ENCODE peak calls at places on chromosomes 3 and 15, in seven cellular contexts. One of them, this sample, is unnamed.

GRCh38 chr3:156997351-156997750 is 162.6 kb downstream of the CCNL1 start:
- DNase-seq in A549: no peak
- DNase-seq in transverse colon: no peak
- DNase-seq in thyroid gland: no peak
- DNase-seq in lower leg skin: no peak
- DNase-seq in HCT116: no peak
- DNase-seq in endothelial cell of umbilical vein: no peak
- DNase-seq in this sample: no peak

GRCh38 chr3:141242035-141242721 is 10.6 kb downstream of the PXYLP1 start:
- DNase-seq in A549: no peak
- DNase-seq in transverse colon: no peak
- DNase-seq in thyroid gland: no peak
- DNase-seq in lower leg skin: peak
- DNase-seq in HCT116: no peak
- DNase-seq in endothelial cell of umbilical vein: no peak
- DNase-seq in this sample: no peak

GRCh38 chr15:42059661-42060476 is 34.5 kb downstream of the PLA2G4D start:
- DNase-seq in A549: peak
- DNase-seq in transverse colon: peak
- DNase-seq in thyroid gland: peak
- DNase-seq in lower leg skin: peak
- DNase-seq in HCT116: no peak
- DNase-seq in endothelial cell of umbilical vein: peak
- DNase-seq in this sample: peak

GRCh38 chr3:127404614-127405598 is 117.1 kb upstream of the PRR20G start:
- DNase-seq in A549: no peak
- DNase-seq in transverse colon: no peak
- DNase-seq in thyroid gland: peak
- DNase-seq in lower leg skin: peak
- DNase-seq in HCT116: no peak
- DNase-seq in endothelial cell of umbilical vein: no peak
- DNase-seq in this sample: no peak

GRCh38 chr3:61914277-61914676 is 352.9 kb downstream of the PTPRG start:
- DNase-seq in A549: no peak
- DNase-seq in transverse colon: no peak
- DNase-seq in thyroid gland: no peak
- DNase-seq in lower leg skin: no peak
- DNase-seq in HCT116: no peak
- DNase-seq in endothelial cell of umbilical vein: no peak
- DNase-seq in this sample: no peak

GRCh38 chr3:43181202-43181910 is 75.5 kb upstream of the POMGNT2 start:
- DNase-seq in A549: no peak
- DNase-seq in transverse colon: peak
- DNase-seq in thyroid gland: no peak
- DNase-seq in lower leg skin: no peak
- DNase-seq in HCT116: no peak
- DNase-seq in endothelial cell of umbilical vein: no peak
- DNase-seq in this sample: no peak

GRCh38 chr3:172189987-172190603 is 150.7 kb downstream of the FNDC3B start:
- DNase-seq in A549: no peak
- DNase-seq in transverse colon: no peak
- DNase-seq in thyroid gland: no peak
- DNase-seq in lower leg skin: no peak
- DNase-seq in HCT116: no peak
- DNase-seq in endothelial cell of umbilical vein: no peak
- DNase-seq in this sample: no peak

GRCh38 chr3:192570315-192570714 is 157.0 kb downstream of the FGF12 start:
- DNase-seq in A549: no peak
- DNase-seq in transverse colon: no peak
- DNase-seq in thyroid gland: no peak
- DNase-seq in lower leg skin: no peak
- DNase-seq in HCT116: no peak
- DNase-seq in endothelial cell of umbilical vein: no peak
- DNase-seq in this sample: no peak

GRCh38 chr3:108071394-108071793 is 19.4 kb downstream of the CD47 start:
- DNase-seq in A549: no peak
- DNase-seq in transverse colon: no peak
- DNase-seq in thyroid gland: no peak
- DNase-seq in lower leg skin: no peak
- DNase-seq in HCT116: no peak
- DNase-seq in endothelial cell of umbilical vein: no peak
- DNase-seq in this sample: no peak

GRCh38 chr15:48862705-48863104 is 15.2 kb upstream of the EID1 start:
- DNase-seq in A549: no peak
- DNase-seq in transverse colon: no peak
- DNase-seq in thyroid gland: no peak
- DNase-seq in lower leg skin: no peak
- DNase-seq in HCT116: no peak
- DNase-seq in endothelial cell of umbilical vein: no peak
- DNase-seq in this sample: no peak

GRCh38 chr3:107545680-107546120 is 22.9 kb downstream of the BBX start:
- DNase-seq in A549: no peak
- DNase-seq in transverse colon: no peak
- DNase-seq in thyroid gland: no peak
- DNase-seq in lower leg skin: no peak
- DNase-seq in HCT116: no peak
- DNase-seq in endothelial cell of umbilical vein: no peak
- DNase-seq in this sample: no peak

GRCh38 chr3:17239417-17239816 is 354.7 kb downstream of the PLCL2 start:
- DNase-seq in A549: no peak
- DNase-seq in transverse colon: no peak
- DNase-seq in thyroid gland: no peak
- DNase-seq in lower leg skin: no peak
- DNase-seq in HCT116: no peak
- DNase-seq in endothelial cell of umbilical vein: no peak
- DNase-seq in this sample: no peak

GRCh38 chr3:194007598-194008337 is 128.2 kb upstream of the HES1 start:
- DNase-seq in A549: no peak
- DNase-seq in transverse colon: no peak
- DNase-seq in thyroid gland: no peak
- DNase-seq in lower leg skin: no peak
- DNase-seq in HCT116: no peak
- DNase-seq in endothelial cell of umbilical vein: no peak
- DNase-seq in this sample: no peak

GRCh38 chr3:1883489-1883888 is 215.2 kb upstream of the CNTN4 start:
- DNase-seq in A549: no peak
- DNase-seq in transverse colon: no peak
- DNase-seq in thyroid gland: no peak
- DNase-seq in lower leg skin: no peak
- DNase-seq in HCT116: no peak
- DNase-seq in endothelial cell of umbilical vein: no peak
- DNase-seq in this sample: no peak

GRCh38 chr3:72892081-72892763 is 4.4 kb downstream of the GXYLT2 start:
- DNase-seq in A549: no peak
- DNase-seq in transverse colon: peak
- DNase-seq in thyroid gland: peak
- DNase-seq in lower leg skin: no peak
- DNase-seq in HCT116: no peak
- DNase-seq in endothelial cell of umbilical vein: no peak
- DNase-seq in this sample: peak

DNA sequence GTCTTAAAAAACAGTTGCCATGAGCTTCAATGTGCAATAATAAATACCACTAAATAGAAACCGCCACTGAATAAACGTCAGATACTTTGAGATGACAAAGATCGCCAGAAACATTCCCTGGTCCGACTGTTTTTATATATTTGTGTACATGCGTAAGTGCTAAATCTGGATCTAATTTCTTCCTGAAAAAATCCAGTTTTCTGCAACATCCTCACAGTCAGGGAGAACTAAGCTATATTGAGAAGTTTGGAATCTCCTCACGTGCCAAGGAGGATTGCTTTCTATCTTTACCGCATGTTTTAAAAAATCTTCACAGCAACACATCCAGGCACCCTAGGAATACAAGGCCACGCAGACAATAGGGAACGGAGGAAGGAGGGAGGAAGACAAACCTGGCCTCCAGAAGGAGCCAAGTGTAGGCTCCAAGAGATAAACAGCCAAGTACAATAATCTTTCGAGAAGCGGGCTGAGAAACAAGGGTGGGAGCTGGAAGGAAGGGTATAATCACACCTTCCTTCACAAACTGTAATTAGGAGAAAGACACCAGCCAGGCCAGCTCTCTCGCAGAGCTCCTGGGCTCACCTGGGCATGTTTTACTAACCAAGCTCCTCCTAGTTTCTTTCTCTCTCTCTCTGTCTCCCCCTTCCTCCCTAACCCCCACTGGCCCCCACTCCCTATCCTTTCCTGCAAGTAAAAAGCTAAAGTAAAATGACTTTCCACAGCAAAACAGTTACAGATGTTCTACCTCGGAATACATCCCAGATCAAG is 5.6 kb downstream of the VGLL4 start:
- DNase-seq in A549: no peak
- DNase-seq in transverse colon: no peak
- DNase-seq in thyroid gland: no peak
- DNase-seq in lower leg skin: no peak
- DNase-seq in HCT116: no peak
- DNase-seq in endothelial cell of umbilical vein: peak
- DNase-seq in this sample: no peak
- H3K4me3 ChIP-seq in A549: no peak
- H3K4me3 ChIP-seq in transverse colon: no peak
- H3K4me3 ChIP-seq in thyroid gland: no peak
- H3K4me3 ChIP-seq in lower leg skin: no peak
- H3K4me3 ChIP-seq in HCT116: no peak
- H3K4me3 ChIP-seq in endothelial cell of umbilical vein: peak
- H3K4me3 ChIP-seq in this sample: no peak

GRCh38 chr15:59294961-59295741 is 77.5 kb downstream of the MYO1E start:
- DNase-seq in A549: peak
- DNase-seq in transverse colon: no peak
- DNase-seq in thyroid gland: peak
- DNase-seq in lower leg skin: peak
- DNase-seq in HCT116: peak
- DNase-seq in endothelial cell of umbilical vein: peak
- DNase-seq in this sample: no peak

GRCh38 chr15:59296181-59296617 is 76.5 kb downstream of the MYO1E start:
- DNase-seq in A549: peak
- DNase-seq in transverse colon: no peak
- DNase-seq in thyroid gland: no peak
- DNase-seq in lower leg skin: peak
- DNase-seq in HCT116: no peak
- DNase-seq in endothelial cell of umbilical vein: peak
- DNase-seq in this sample: no peak

GRCh38 chr15:59298255-59298856 is 74.3 kb downstream of the MYO1E start:
- DNase-seq in A549: no peak
- DNase-seq in transverse colon: no peak
- DNase-seq in thyroid gland: peak
- DNase-seq in lower leg skin: peak
- DNase-seq in HCT116: peak
- DNase-seq in endothelial cell of umbilical vein: no peak
- DNase-seq in this sample: no peak

GRCh38 chr15:59294574-59294960 is 78.1 kb downstream of the MYO1E start:
- DNase-seq in A549: peak
- DNase-seq in transverse colon: no peak
- DNase-seq in thyroid gland: no peak
- DNase-seq in lower leg skin: no peak
- DNase-seq in HCT116: no peak
- DNase-seq in endothelial cell of umbilical vein: no peak
- DNase-seq in this sample: no peak

GRCh38 chr15:59295742-59296090 is 77.0 kb downstream of the MYO1E start:
- DNase-seq in A549: no peak
- DNase-seq in transverse colon: no peak
- DNase-seq in thyroid gland: peak
- DNase-seq in lower leg skin: no peak
- DNase-seq in HCT116: no peak
- DNase-seq in endothelial cell of umbilical vein: no peak
- DNase-seq in this sample: no peak
- H3K4me3 ChIP-seq in A549: peak
- H3K4me3 ChIP-seq in transverse colon: no peak
- H3K4me3 ChIP-seq in thyroid gland: no peak
- H3K4me3 ChIP-seq in lower leg skin: no peak
- H3K4me3 ChIP-seq in HCT116: peak
- H3K4me3 ChIP-seq in endothelial cell of umbilical vein: no peak
- H3K4me3 ChIP-seq in this sample: no peak

GRCh38 chr3:152299243-152299976 is 30.7 kb downstream of the MBNL1 start:
- DNase-seq in A549: no peak
- DNase-seq in transverse colon: no peak
- DNase-seq in thyroid gland: peak
- DNase-seq in lower leg skin: no peak
- DNase-seq in HCT116: no peak
- DNase-seq in endothelial cell of umbilical vein: no peak
- DNase-seq in this sample: peak

GRCh38 chr3:152298393-152299242 is 29.9 kb downstream of the MBNL1 start:
- DNase-seq in A549: peak
- DNase-seq in transverse colon: peak
- DNase-seq in thyroid gland: peak
- DNase-seq in lower leg skin: no peak
- DNase-seq in HCT116: no peak
- DNase-seq in endothelial cell of umbilical vein: peak
- DNase-seq in this sample: peak

GRCh38 chr3:152302521-152303021 is 33.8 kb downstream of the MBNL1 start:
- DNase-seq in A549: peak
- DNase-seq in transverse colon: peak
- DNase-seq in thyroid gland: peak
- DNase-seq in lower leg skin: no peak
- DNase-seq in HCT116: no peak
- DNase-seq in endothelial cell of umbilical vein: peak
- DNase-seq in this sample: peak

GRCh38 chr3:152301745-152302181 is 33.0 kb downstream of the MBNL1 start:
- DNase-seq in A549: no peak
- DNase-seq in transverse colon: no peak
- DNase-seq in thyroid gland: no peak
- DNase-seq in lower leg skin: no peak
- DNase-seq in HCT116: no peak
- DNase-seq in endothelial cell of umbilical vein: no peak
- DNase-seq in this sample: no peak

DNA sequence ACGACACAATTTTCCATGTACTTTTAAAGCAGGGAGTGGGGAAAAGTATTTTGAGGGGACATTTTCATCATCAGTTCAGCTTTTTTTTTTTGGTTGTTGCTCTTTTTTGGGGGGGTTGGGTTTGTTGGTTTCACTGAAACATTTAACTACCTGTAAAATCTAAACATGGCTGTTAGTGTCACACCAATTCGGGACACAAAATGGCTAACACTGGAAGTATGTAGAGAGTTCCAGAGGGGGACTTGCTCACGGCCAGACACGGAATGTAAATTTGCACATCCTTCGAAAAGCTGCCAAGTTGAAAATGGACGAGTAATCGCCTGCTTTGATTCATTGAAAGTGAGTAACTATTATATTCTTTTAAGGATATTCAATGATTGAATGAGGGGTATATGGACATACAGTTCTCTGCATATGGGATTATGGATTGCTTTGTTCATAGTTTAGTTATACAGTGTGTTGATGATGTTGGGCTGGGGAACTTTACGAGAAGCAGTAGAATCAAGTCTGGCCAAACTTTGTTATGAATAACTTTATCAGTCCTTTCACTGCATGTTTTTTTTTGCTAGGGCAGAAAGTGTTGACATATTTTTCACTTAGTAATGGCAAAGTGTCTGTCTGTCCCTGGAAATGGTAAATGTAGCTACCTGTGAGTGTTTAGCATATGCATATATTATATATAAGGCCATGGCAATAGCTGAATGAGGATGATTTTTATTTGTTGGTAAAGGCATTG is 31.5 kb downstream of the MBNL1 start:
- DNase-seq in A549: no peak
- DNase-seq in transverse colon: no peak
- DNase-seq in thyroid gland: no peak
- DNase-seq in lower leg skin: no peak
- DNase-seq in HCT116: no peak
- DNase-seq in endothelial cell of umbilical vein: no peak
- DNase-seq in this sample: no peak
- H3K4me3 ChIP-seq in A549: no peak
- H3K4me3 ChIP-seq in transverse colon: peak
- H3K4me3 ChIP-seq in thyroid gland: no peak
- H3K4me3 ChIP-seq in lower leg skin: no peak
- H3K4me3 ChIP-seq in HCT116: no peak
- H3K4me3 ChIP-seq in endothelial cell of umbilical vein: no peak
- H3K4me3 ChIP-seq in this sample: no peak

GRCh38 chr15:92917606-92918407 is 17.7 kb downstream of the CHD2 start:
- DNase-seq in A549: peak
- DNase-seq in transverse colon: peak
- DNase-seq in thyroid gland: peak
- DNase-seq in lower leg skin: peak
- DNase-seq in HCT116: peak
- DNase-seq in endothelial cell of umbilical vein: peak
- DNase-seq in this sample: peak
- H3K4me3 ChIP-seq in A549: peak
- H3K4me3 ChIP-seq in transverse colon: no peak
- H3K4me3 ChIP-seq in thyroid gland: no peak
- H3K4me3 ChIP-seq in lower leg skin: no peak
- H3K4me3 ChIP-seq in HCT116: no peak
- H3K4me3 ChIP-seq in endothelial cell of umbilical vein: no peak
- H3K4me3 ChIP-seq in this sample: no peak